ENCODE peak calls at places on chromosomes 16 and 17, in seven cellular contexts. V is PC-9, Y is IMR-90, R is fibroblast of mammary gland, Z is MM.1S, B is heart right ventricle, P is cardiac fibroblast. S is an unnamed sample.

GRCh38 chr16:17459903-17460521 is 10.7 kb downstream of the XYLT1 start:
- DNase-seq in V (no peak), Y (no peak), R (peak; percentile 46), Z (no peak), B (no peak), P (no peak), S (no peak)

GRCh38 chr16:35186045-35186759 is 1726.8 kb downstream of the TP53TG3F start:
- DNase-seq in V (no peak), Y (no peak), R (no peak), Z (no peak), B (no peak), P (no peak), S (peak; percentile 16)

GRCh38 chr16:50381679-50382440 is 13.1 kb upstream of the BRD7 start:
- DNase-seq in V (no peak), Y (no peak), R (no peak), Z (no peak), B (no peak), P (no peak), S (no peak)

GRCh38 chr16:22813946-22814325 is at the start of gene HS3ST2:
- DNase-seq in V (no peak), Y (no peak), R (peak; percentile 26), Z (no peak), B (peak; percentile 42), P (peak; percentile 0), S (peak; percentile 50)

GRCh38 chr17:4541041-4541327 is 14.2 kb downstream of the MYBBP1A start:
- DNase-seq in V (no peak), Y (no peak), R (no peak), Z (no peak), B (no peak), P (no peak), S (no peak)

GRCh38 chr17:54992797-54993639 is 24.5 kb downstream of the STXBP4 start:
- DNase-seq in V (peak; percentile 2), Y (peak; percentile 54), R (peak; percentile 62), Z (peak; percentile 64), B (no peak), P (peak; percentile 66), S (no peak)

GRCh38 chr16:85195884-85196816 is 83.9 kb upstream of the CIBAR2 start:
- DNase-seq in V (no peak), Y (no peak), R (no peak), Z (no peak), B (no peak), P (no peak), S (no peak)

GRCh38 chr17:58007781-58008706 is 998 bp upstream of the SRSF1 start:
- DNase-seq in V (no peak), Y (no peak), R (no peak), Z (no peak), B (no peak), P (no peak), S (no peak)

GRCh38 chr17:57442914-57443571 is 186.7 kb downstream of the MSI2 start:
- DNase-seq in V (no peak), Y (no peak), R (no peak), Z (no peak), B (peak; percentile 52), P (peak; percentile 49), S (no peak)

GRCh38 chr17:44591223-44591622 is 33.9 kb downstream of the FZD2 start:
- DNase-seq in V (no peak), Y (peak; percentile 28), R (no peak), Z (no peak), B (no peak), P (no peak), S (no peak)

GRCh38 chr17:81322271-81323082 is 27.4 kb upstream of the SLC38A10 start:
- DNase-seq in V (no peak), Y (no peak), R (peak; percentile 41), Z (peak; percentile 41), B (no peak), P (no peak), S (no peak)

GRCh38 chr16:86061318-86061695 is 162.3 kb downstream of the IRF8 start:
- DNase-seq in V (no peak), Y (no peak), R (no peak), Z (no peak), B (no peak), P (no peak), S (no peak)

GRCh38 chr17:26818736-26819135 is 475.2 kb upstream of the WSB1 start:
- DNase-seq in V (no peak), Y (peak; percentile 47), R (peak; percentile 26), Z (no peak), B (no peak), P (peak; percentile 2), S (no peak)

GRCh38 chr17:45812102-45812501 is 28.0 kb downstream of the CRHR1 start:
- DNase-seq in V (no peak), Y (no peak), R (peak; percentile 13), Z (no peak), B (no peak), P (peak; percentile 5), S (no peak)
- TF ChIP-seq CTCF in V (no peak), Y (no peak), R (peak; percentile 14), Z (peak; percentile 18), B (peak; percentile 25), P (peak; percentile 28), S (no peak)

DNA sequence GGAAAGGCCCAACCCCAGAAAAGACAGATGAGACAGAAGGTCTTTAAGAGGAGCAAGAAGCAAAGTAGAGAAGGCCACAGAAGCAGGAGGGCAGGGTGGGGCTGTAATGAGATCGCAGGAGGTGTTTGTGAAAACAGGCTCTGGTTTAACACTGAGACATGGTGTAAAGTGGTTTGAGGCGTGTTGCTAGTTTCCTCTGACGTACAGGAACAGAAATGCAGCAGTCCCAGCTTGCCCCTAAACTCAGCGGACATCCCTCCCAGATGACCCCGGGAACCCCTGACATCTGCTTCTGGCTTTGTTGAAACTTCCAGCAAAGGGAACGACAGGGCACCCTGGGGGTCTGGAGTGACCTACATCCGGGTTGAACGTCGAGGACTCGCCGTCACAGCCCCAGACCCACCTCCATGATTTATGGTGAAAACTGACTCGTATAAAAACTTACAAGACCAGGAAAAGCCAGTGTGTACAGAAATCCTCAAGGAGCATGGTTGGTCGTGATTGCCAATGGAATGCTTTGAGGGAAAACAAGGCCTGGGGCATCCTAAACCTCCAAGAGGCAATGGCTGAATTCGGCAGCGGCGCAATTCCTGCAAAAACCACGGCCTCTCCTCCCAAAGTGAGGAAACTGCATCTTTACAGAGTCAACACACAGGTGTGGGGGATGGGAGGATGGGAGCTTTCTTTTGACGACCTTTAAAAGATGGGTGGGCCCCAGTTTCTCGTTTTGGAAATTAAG is 25.8 kb downstream of the LITAF start:
- DNase-seq in V (no peak), Y (no peak), R (peak; percentile 43), Z (no peak), B (no peak), P (peak; percentile 46), S (no peak)
- H3K4me3 ChIP-seq in V (no peak overlapping the region), Y (no peak overlapping the region), R (no peak overlapping the region), Z (no peak overlapping the region), B (no peak overlapping the region), P (no peak overlapping the region), S (no peak overlapping the region)

DNA sequence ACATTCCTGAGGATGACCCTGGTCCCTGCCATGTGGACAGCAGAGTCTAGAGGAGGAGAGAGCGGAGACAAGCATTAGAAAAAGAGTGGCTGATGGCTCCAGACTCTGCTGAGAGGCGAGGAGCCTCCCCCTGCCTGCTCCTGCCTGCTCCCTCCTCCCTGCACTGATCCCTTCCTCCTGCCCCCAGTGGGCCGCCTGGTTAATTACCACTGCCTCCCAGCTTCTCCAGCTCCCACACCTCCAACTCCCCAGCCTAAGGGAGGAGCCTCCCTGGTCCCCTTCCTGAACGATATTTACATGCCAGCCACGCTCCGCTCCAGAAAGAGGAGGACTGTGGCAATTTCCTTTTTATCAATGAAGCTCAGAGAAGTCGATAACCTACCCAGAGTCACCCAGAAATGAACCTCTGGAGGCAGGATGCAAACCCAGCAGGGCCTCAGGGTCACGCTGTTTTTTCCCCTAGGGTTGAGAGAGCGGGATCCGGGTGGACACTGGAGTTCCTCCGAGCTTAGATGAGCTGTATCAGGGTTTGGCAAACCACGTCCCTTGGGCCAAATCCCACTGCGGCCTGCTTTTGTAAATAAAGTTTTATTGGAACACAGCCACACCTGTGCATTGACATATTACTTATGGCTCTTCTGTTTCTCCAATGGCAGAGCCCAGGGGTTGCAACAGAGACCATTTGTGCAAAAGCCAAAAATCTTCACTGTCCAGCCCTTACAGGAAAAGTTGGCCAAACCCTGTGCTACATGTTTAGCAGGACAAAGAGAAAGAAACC is 27.1 kb upstream of the JPH3 start:
- DNase-seq in V (no peak), Y (no peak), R (no peak), Z (no peak), B (no peak), P (peak; percentile 46), S (no peak)
- TF ChIP-seq CTCF in V (no peak), Y (no peak), R (no peak), Z (no peak), B (no peak), P (no peak), S (no peak)

GRCh38 chr16:21157632-21158031 is 842 bp upstream of the LDAF1 start:
- DNase-seq in V (no peak), Y (no peak), R (no peak), Z (no peak), B (no peak), P (no peak), S (no peak)
- H3K4me3 ChIP-seq in V (no peak overlapping the region), Y (no peak overlapping the region), R (no peak overlapping the region), Z (no peak overlapping the region), B (peak overlapping the region; percentile 89), P (no peak overlapping the region), S (peak overlapping the region; percentile 86)

GRCh38 chr17:10118788-10119130 is 79.6 kb downstream of the GAS7 start:
- DNase-seq in V (no peak), Y (no peak), R (no peak), Z (no peak), B (no peak), P (no peak), S (no peak)

GRCh38 chr17:10117085-10117484 is 81.3 kb downstream of the GAS7 start:
- DNase-seq in V (no peak), Y (no peak), R (no peak), Z (no peak), B (no peak), P (no peak), S (no peak)

GRCh38 chr17:10116267-10116666 is 82.1 kb downstream of the GAS7 start:
- DNase-seq in V (no peak), Y (no peak), R (no peak), Z (no peak), B (no peak), P (no peak), S (no peak)

GRCh38 chr17:10116676-10117075 is 81.7 kb downstream of the GAS7 start:
- DNase-seq in V (no peak), Y (no peak), R (no peak), Z (no peak), B (no peak), P (no peak), S (no peak)

GRCh38 chr17:10117581-10118001 is 80.8 kb downstream of the GAS7 start:
- DNase-seq in V (no peak), Y (peak; percentile 26), R (no peak), Z (no peak), B (no peak), P (no peak), S (peak; percentile 58)
- TF ChIP-seq CTCF in V (no peak), Y (peak; percentile 20), R (no peak), Z (no peak), B (peak; percentile 23), P (no peak), S (no peak)

DNA sequence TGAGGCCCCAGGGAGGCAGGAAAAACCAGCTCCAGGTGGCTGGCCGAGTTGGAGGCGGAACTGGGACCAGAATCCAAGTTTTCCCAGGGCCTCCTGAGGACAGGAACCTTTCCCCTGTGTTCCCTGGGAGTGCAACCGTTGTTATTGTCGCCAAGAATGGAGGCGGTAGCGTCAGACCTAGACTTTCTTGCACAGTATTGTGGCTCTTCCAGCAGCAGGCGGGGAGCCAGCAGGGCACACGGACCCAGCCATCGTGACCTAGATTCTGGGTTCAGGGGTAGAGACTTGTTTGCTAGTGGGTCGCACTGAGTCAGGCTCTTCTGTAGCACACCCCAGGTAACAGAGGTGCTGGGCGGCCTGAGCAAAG is 667 bp upstream of the KIF19 start:
- DNase-seq in V (no peak), Y (no peak), R (no peak), Z (no peak), B (peak; percentile 23), P (no peak), S (no peak)
- H3K4me3 ChIP-seq in V (no peak overlapping the region), Y (no peak overlapping the region), R (no peak overlapping the region), Z (no peak overlapping the region), B (peak overlapping the region; percentile 61), P (no peak overlapping the region), S (peak overlapping the region; percentile 46)

S was measured in lower lobe of right lung.